ENCODE peak calls at places on chromosomes 13 and 19, in seven cellular contexts. G is T-helper 9 cell, N is GM04504, E is mesothelial cell of epicardium, O is heart left ventricle, D is upper lobe of right lung, P is pancreas. C is an unnamed sample.

GRCh38 chr19:47330466-47330869 is 1.5 kb upstream of the C5AR2 start:
- DNase-seq in G (no peak), N (no peak), E (no peak), O (no peak), D (no peak), P (no peak), C (no peak)

GRCh38 chr19:10724573-10725071 is 6.7 kb downstream of the DNM2 start:
- DNase-seq in G (no peak), N (peak), E (no peak), O (no peak), D (no peak), P (no peak), C (no peak)

GRCh38 chr13:26941345-26942174 is 181.0 kb upstream of the GPR12 start:
- DNase-seq in G (no peak), N (peak), E (no peak), O (no peak), D (no peak), P (no peak), C (no peak)

GRCh38 chr19:14434543-14435319 is 1.6 kb downstream of the PKN1 start:
- DNase-seq in G (no peak), N (peak), E (no peak), O (peak), D (peak), P (peak), C (peak)

GRCh38 chr19:4916292-4917082 is 7.2 kb downstream of the UHRF1 start:
- DNase-seq in G (peak), N (no peak), E (no peak), O (no peak), D (no peak), P (no peak), C (no peak)

GRCh38 chr19:39413269-39413902 is 917 bp downstream of the PLEKHG2 start:
- DNase-seq in G (no peak), N (no peak), E (peak), O (peak), D (peak), P (peak), C (no peak)

GRCh38 chr19:44757735-44758505 is 9.4 kb downstream of the BCL3 start:
- DNase-seq in G (no peak), N (no peak), E (no peak), O (peak), D (peak), P (peak), C (no peak)

GRCh38 chr19:42198676-42199439 is 18.6 kb downstream of the DEDD2 start:
- DNase-seq in G (peak), N (no peak), E (no peak), O (no peak), D (no peak), P (no peak), C (no peak)

GRCh38 chr13:41179593-41180250 is 14.6 kb downstream of the KBTBD7 start:
- DNase-seq in G (no peak), N (peak), E (no peak), O (no peak), D (no peak), P (no peak), C (no peak)

GRCh38 chr19:55305983-55306562 is 19.1 kb downstream of the TMEM150B start:
- DNase-seq in G (no peak), N (no peak), E (no peak), O (no peak), D (no peak), P (no peak), C (no peak)

GRCh38 chr19:38224014-38224862 is at the start of gene DPF1:
- DNase-seq in G (peak), N (peak), E (peak), O (peak), D (no peak), P (no peak), C (peak)

GRCh38 chr13:114024603-114025431 is 50.9 kb upstream of the C13orf46 start:
- DNase-seq in G (no peak), N (no peak), E (no peak), O (peak), D (no peak), P (no peak), C (no peak)

GRCh38 chr19:4278010-4278409 is 1.1 kb upstream of the SHD start:
- DNase-seq in G (no peak), N (no peak), E (no peak), O (no peak), D (no peak), P (no peak), C (no peak)

GRCh38 chr13:71865858-71866172 is 1.2 kb downstream of the DACH1 start:
- DNase-seq in G (no peak), N (no peak), E (no peak), O (no peak), D (no peak), P (peak), C (no peak)

C was measured in LoVo.